ENCODE peak calls at places on chromosome 9, in four cellular contexts. V, O, M and R are unnamed samples.

GRCh38 chr9:107488400-107489143 is 997 bp downstream of the KLF4 start:
- DNase-seq in O (no peak), M (peak), V (peak), R (no peak)

GRCh38 chr9:120845255-120845654 is 2.5 kb upstream of the PSMD5 start:
- DNase-seq in O (no peak), V (no peak), M (peak), R (no peak)

GRCh38 chr9:18405240-18405639 is 68.7 kb upstream of the ADAMTSL1 start:
- DNase-seq in M (no peak), O (no peak), V (no peak), R (peak)

GRCh38 chr9:137320555-137321384 is 18.7 kb upstream of the NRARP start:
- DNase-seq in M (no peak), O (no peak), V (peak), R (no peak)

GRCh38 chr9:81724242-81724889 is 35.0 kb upstream of the TLE1 start:
- DNase-seq in O (peak), V (no peak), M (peak), R (no peak)

GRCh38 chr9:134459164-134459563 is 132.9 kb downstream of the RXRA start:
- DNase-seq in M (no peak), V (no peak), O (no peak), R (no peak)

GRCh38 chr9:90894956-90895687 is 93.5 kb downstream of the SYK start:
- DNase-seq in O (no peak), V (no peak), M (no peak), R (no peak)

GRCh38 chr9:127975376-127976315 is 5.1 kb downstream of the EEIG1 start:
- DNase-seq in M (no peak), O (no peak), V (no peak), R (no peak)

GRCh38 chr9:98357921-98358535 is 102.6 kb upstream of the TBC1D2 start:
- DNase-seq in O (no peak), V (no peak), M (peak), R (no peak)

GRCh38 chr9:104961238-104961637 is 33.3 kb upstream of the ABCA1 start:
- DNase-seq in M (no peak), V (no peak), O (no peak), R (no peak)

GRCh38 chr9:4741365-4742031 is 496 bp upstream of the AK3 start:
- DNase-seq in V (no peak), O (no peak), M (no peak), R (no peak)

GRCh38 chr9:4700093-4700492 is 20.7 kb downstream of the CDC37L1 start:
- DNase-seq in M (no peak), V (no peak), O (no peak), R (no peak)

DNA sequence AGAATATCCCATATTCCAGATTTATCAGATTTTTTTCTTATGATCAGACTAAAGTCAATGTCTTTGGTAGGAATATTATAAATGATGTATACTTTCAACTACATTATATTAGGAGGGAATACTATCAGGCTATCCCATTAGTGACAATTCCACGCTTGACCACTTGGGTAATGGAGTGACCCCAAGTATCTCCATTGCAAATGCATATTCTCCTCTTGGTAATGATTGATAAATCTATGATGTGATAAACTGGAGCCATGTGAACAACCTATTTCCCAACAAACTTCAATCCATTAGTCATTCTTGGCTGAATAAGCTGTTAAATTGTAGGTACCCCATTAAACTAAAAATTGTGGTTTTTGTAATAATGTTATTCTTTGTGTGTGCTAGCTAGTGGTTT is 12.2 kb upstream of the MPDZ start:
- DNase-seq in V (no peak), O (no peak), M (no peak), R (no peak)
- TF ChIP-seq CTCF in V (peak), O (no peak), M (no peak), R (no peak)

GRCh38 chr9:126703330-126704156 is 89.8 kb downstream of the LMX1B start:
- DNase-seq in O (no peak), V (no peak), M (peak), R (no peak)

GRCh38 chr9:126700903-126701819 is 87.4 kb downstream of the LMX1B start:
- DNase-seq in M (no peak), V (no peak), O (no peak), R (no peak)

GRCh38 chr9:126701820-126702500 is 88.2 kb downstream of the LMX1B start:
- DNase-seq in V (no peak), M (no peak), O (no peak), R (no peak)

GRCh38 chr9:126704157-126704941 is 90.6 kb downstream of the LMX1B start:
- DNase-seq in M (peak), O (no peak), V (no peak), R (no peak)

DNA sequence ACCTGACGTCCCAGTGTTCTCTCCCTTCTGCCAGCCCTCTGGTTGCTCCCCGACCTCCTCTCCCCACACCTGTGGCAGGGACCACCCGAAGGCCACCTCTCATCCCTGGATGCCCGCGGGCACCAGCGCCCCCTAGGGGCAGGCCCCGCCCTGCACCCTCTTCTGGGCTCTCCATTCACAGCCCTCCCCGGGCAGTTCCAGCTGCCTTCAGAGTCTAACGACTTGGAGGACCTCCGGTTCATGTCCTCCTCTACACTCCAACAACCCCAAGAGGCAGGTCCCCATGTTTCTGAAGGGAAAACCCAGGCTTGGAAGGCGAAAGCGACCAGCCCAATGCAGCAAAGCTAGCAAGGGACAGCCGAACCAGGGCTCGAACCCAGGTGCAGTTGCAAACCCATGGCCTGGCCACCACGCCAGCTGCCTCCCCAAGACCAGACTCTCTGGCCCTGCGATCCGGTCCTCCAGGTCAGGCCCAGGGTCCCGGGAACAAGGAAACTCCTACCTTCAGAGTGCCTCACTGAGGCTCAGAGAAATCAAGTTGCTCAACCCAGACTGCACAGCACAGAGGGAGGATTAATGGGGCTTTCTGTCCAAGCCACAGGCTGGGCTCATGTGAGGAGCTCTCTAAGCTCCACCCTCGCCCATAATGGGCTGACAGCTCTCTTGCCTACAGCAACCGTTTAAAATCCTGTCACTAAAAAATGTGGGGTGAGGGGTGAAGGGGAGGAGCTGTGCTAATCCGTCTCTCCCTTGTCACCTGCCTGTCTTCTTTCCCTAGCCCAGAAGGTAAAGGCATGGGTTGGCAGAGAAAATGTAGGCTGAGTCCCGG is 89.0 kb downstream of the LMX1B start:
- DNase-seq in O (no peak), M (peak), V (no peak), R (no peak)
- TF ChIP-seq CTCF in O (peak), M (peak), V (peak), R (peak)

GRCh38 chr9:1007312-1007711 is 30.9 kb downstream of the DMRT3 start:
- DNase-seq in M (no peak), O (no peak), V (no peak), R (no peak)
- TF ChIP-seq CTCF in M (no peak), O (no peak), V (no peak), R (no peak)

GRCh38 chr9:89740722-89741121 is 135.9 kb downstream of the GADD45G start:
- DNase-seq in O (no peak), M (no peak), V (no peak), R (no peak)
- TF ChIP-seq CTCF in O (no peak), M (no peak), V (no peak), R (no peak)

GRCh38 chr9:79763861-79764260 is 192.1 kb downstream of the TLE4 start:
- DNase-seq in O (no peak), M (no peak), V (peak), R (no peak)

GRCh38 chr9:79757074-79757473 is 185.3 kb downstream of the TLE4 start:
- DNase-seq in O (no peak), V (no peak), M (no peak), R (no peak)

GRCh38 chr9:79756414-79756813 is 184.6 kb downstream of the TLE4 start:
- DNase-seq in V (no peak), M (no peak), O (no peak), R (no peak)

GRCh38 chr9:79759460-79759859 is 187.7 kb downstream of the TLE4 start:
- DNase-seq in O (no peak), M (no peak), V (no peak), R (no peak)

DNA sequence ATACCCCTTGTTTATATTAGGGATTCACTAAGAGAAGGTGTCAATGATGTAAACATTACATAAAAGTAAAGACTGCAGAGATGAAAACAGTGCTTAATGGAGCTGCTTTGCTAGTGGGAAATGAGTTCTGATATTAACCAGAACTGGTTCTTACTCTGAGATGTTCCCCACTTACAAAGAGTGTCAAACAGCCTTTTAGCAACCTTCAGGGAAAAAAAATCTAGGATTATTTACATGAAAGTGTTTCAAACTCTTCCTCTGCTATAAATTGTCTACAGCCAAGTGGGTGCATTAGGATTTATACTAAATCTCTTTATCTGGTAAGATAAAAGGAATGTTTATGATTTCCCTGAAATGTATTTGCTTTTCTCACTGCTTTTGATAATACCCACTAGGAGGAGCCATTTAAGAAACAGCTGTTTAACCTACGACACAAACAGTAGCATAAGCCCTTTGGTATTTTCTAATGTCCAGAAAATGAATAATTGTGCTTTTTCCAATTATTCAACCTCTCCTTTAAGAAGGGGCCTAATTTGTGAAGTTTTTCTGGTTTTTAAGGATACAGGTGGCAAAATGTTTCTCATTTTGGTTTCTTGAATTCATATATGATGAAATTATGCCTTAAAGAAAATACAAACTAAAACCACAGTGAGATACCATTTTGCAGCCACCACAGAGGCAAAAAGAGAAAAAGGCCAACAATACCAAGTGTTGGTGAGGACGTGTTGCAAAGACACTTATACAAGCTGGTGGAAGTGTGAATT is 186.3 kb downstream of the TLE4 start:
- DNase-seq in V (no peak), M (no peak), O (no peak), R (no peak)
- TF ChIP-seq CTCF in V (peak), M (peak), O (no peak), R (peak)

GRCh38 chr9:37362430-37362829 is 60.1 kb upstream of the GRHPR start:
- DNase-seq in V (no peak), M (no peak), O (no peak), R (no peak)

GRCh38 chr9:37363124-37363523 is 59.4 kb upstream of the GRHPR start:
- DNase-seq in M (no peak), V (no peak), O (no peak), R (no peak)

GRCh38 chr9:37364136-37364535 is 58.4 kb upstream of the GRHPR start:
- DNase-seq in V (no peak), M (no peak), O (no peak), R (no peak)

GRCh38 chr9:37369671-37370070 is 52.8 kb upstream of the GRHPR start:
- DNase-seq in O (no peak), V (no peak), M (no peak), R (no peak)

GRCh38 chr9:37364751-37365360 is 57.6 kb upstream of the GRHPR start:
- DNase-seq in M (peak), V (no peak), O (no peak), R (no peak)
- TF ChIP-seq CTCF in M (no peak), V (no peak), O (no peak), R (no peak)